ENCODE peak calls at places on chromosomes 7 and 10, in six cellular contexts. H is chondrocyte, O is heart left ventricle, Z is nephron progenitor cell, Y is pancreas, G is AG10803. W is an unnamed sample.

GRCh38 chr10:7410306-7410799 is 481 bp downstream of the SFMBT2 start:
- DNase-seq in H (no peak), O (peak; percentile 43), Z (peak; percentile 57), Y (peak; percentile 20), G (no peak), W (no peak)

GRCh38 chr10:17178006-17178405 is 23.5 kb downstream of the TRDMT1 start:
- DNase-seq in H (no peak), O (no peak), Z (no peak), Y (no peak), G (no peak), W (no peak)

GRCh38 chr7:26369519-26370385 is 78.1 kb downstream of the SNX10 start:
- DNase-seq in H (no peak), O (no peak), Z (peak; percentile 36), Y (no peak), G (peak; percentile 33), W (peak; percentile 66)

GRCh38 chr7:12706900-12707536 is 19.6 kb downstream of the ARL4A start:
- DNase-seq in H (no peak), O (no peak), Z (no peak), Y (no peak), G (peak; percentile 41), W (peak; percentile 69)

GRCh38 chr10:94066411-94066810 is 72.7 kb downstream of the PLCE1 start:
- DNase-seq in H (no peak), O (no peak), Z (peak; percentile 61), Y (no peak), G (peak; percentile 52), W (peak; percentile 65)

GRCh38 chr10:132063432-132063831 is 2.3 kb upstream of the JAKMIP3 start:
- DNase-seq in H (peak; percentile 28), O (no peak), Z (no peak), Y (no peak), G (no peak), W (no peak)

GRCh38 chr10:15815242-15815885 is 44.9 kb downstream of the MINDY3 start:
- DNase-seq in H (no peak), O (no peak), Z (no peak), Y (no peak), G (no peak), W (no peak)

GRCh38 chr7:29457565-29457971 is 106.1 kb upstream of the PRR15 start:
- DNase-seq in H (no peak), O (no peak), Z (peak; percentile 44), Y (no peak), G (peak; percentile 80), W (peak; percentile 33)

GRCh38 chr7:46969303-46970130 is 612.4 kb downstream of the TNS3 start:
- DNase-seq in H (no peak), O (no peak), Z (no peak), Y (no peak), G (peak; percentile 93), W (peak; percentile 73)

GRCh38 chr7:107701191-107701590 is 40.6 kb downstream of the SLC26A4 start:
- DNase-seq in H (no peak), O (no peak), Z (no peak), Y (no peak), G (no peak), W (no peak)

GRCh38 chr7:2613926-2614613 is 17.7 kb upstream of the TTYH3 start:
- DNase-seq in H (no peak), O (no peak), Z (no peak), Y (no peak), G (peak; percentile 81), W (peak; percentile 25)

GRCh38 chr7:63065684-63066083 is 933.0 kb upstream of the ZNF722 start:
- DNase-seq in H (no peak), O (no peak), Z (no peak), Y (no peak), G (no peak), W (no peak)

GRCh38 chr7:106757846-106758245 is 96.9 kb upstream of the CCDC71L start:
- DNase-seq in H (no peak), O (peak; percentile 32), Z (no peak), Y (peak; percentile 37), G (peak; percentile 82), W (peak; percentile 72)

GRCh38 chr7:158134824-158135223 is 452.8 kb downstream of the PTPRN2 start:
- DNase-seq in H (no peak), O (no peak), Z (no peak), Y (no peak), G (no peak), W (no peak)
- TF ChIP-seq CTCF in H (no peak), O (no peak), Z (no peak), Y (no peak), G (no peak), W (no peak)

GRCh38 chr10:71213127-71213616 is 802 bp downstream of the UNC5B start:
- DNase-seq in H (no peak), O (no peak), Z (peak; percentile 44), Y (peak; percentile 71), G (peak; percentile 82), W (peak; percentile 91)

GRCh38 chr10:71211053-71211452 is 1.3 kb upstream of the UNC5B start:
- DNase-seq in H (no peak), O (no peak), Z (no peak), Y (no peak), G (no peak), W (no peak)

GRCh38 chr10:71213761-71214440 is 1.5 kb downstream of the UNC5B start:
- DNase-seq in H (no peak), O (no peak), Z (peak; percentile 40), Y (no peak), G (peak; percentile 94), W (peak; percentile 49)

GRCh38 chr10:71211759-71212248 is 566 bp upstream of the UNC5B start:
- DNase-seq in H (no peak), O (no peak), Z (no peak), Y (no peak), G (no peak), W (no peak)

DNA sequence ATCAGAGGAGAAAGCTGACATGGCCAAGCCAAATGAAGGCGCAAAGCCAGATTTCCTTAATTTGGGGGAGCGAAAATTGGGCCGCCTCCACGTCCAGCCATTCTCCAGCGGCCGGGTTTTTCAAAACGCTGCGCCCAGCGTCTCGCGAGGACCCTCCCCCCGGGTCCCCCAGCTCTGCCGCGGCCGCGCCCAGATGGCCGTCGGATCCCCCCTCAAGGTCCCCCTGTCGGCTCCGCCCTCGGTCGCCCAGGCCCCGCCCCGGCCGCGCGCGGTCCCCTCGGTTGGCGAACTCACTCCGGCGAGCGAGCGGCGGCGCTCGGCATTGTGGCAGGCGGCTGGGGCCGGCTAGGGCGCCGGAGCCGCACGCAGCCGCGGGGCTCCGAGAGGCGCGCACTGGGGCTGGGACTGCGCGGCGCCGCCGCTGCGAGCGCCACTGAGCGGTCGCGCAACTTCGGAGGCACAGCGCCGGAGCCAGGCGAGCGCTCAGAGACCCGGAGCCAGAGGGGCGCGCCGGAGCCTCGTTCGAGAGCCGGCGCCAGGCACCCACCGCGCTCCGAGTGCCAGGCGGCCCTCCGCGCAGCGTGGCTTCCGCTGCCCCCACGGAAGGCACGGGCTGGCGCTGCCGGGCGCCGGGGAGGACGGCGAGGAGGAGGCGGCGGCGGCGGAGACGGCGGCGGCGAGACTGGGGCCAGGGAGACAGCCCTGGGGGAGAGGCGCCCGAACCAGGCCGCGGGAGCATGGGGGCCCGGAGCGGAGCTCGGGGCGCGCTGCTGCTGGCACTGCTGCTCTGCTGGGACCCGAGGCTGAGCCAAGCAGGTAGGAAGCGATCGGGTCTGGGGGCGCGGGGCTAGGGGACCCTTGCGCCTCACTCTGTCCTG is at the start of gene UNC5B:
- DNase-seq in H (no peak), O (peak; percentile 93), Z (peak; percentile 97), Y (peak; percentile 89), G (peak; percentile 88), W (peak; percentile 90)
- TF ChIP-seq CTCF in H (peak; percentile 65), O (peak; percentile 8), Z (no peak), Y (peak; percentile 15), G (peak; percentile 23), W (peak; percentile 15)

GRCh38 chr7:157976406-157976805 is 611.2 kb downstream of the PTPRN2 start:
- DNase-seq in H (no peak), O (no peak), Z (no peak), Y (no peak), G (no peak), W (no peak)

GRCh38 chr7:157973971-157974677 is 613.5 kb downstream of the PTPRN2 start:
- DNase-seq in H (no peak), O (no peak), Z (no peak), Y (no peak), G (no peak), W (peak; percentile 1)

GRCh38 chr7:157977306-157977705 is 610.3 kb downstream of the PTPRN2 start:
- DNase-seq in H (no peak), O (no peak), Z (no peak), Y (no peak), G (no peak), W (no peak)

GRCh38 chr7:157974678-157975230 is 612.9 kb downstream of the PTPRN2 start:
- DNase-seq in H (peak; percentile 53), O (no peak), Z (no peak), Y (no peak), G (no peak), W (no peak)

GRCh38 chr7:157975401-157976372 is 611.9 kb downstream of the PTPRN2 start:
- DNase-seq in H (peak; percentile 58), O (no peak), Z (no peak), Y (no peak), G (no peak), W (no peak)
- TF ChIP-seq CTCF in H (no peak), O (no peak), Z (no peak), Y (no peak), G (no peak), W (no peak)

DNA sequence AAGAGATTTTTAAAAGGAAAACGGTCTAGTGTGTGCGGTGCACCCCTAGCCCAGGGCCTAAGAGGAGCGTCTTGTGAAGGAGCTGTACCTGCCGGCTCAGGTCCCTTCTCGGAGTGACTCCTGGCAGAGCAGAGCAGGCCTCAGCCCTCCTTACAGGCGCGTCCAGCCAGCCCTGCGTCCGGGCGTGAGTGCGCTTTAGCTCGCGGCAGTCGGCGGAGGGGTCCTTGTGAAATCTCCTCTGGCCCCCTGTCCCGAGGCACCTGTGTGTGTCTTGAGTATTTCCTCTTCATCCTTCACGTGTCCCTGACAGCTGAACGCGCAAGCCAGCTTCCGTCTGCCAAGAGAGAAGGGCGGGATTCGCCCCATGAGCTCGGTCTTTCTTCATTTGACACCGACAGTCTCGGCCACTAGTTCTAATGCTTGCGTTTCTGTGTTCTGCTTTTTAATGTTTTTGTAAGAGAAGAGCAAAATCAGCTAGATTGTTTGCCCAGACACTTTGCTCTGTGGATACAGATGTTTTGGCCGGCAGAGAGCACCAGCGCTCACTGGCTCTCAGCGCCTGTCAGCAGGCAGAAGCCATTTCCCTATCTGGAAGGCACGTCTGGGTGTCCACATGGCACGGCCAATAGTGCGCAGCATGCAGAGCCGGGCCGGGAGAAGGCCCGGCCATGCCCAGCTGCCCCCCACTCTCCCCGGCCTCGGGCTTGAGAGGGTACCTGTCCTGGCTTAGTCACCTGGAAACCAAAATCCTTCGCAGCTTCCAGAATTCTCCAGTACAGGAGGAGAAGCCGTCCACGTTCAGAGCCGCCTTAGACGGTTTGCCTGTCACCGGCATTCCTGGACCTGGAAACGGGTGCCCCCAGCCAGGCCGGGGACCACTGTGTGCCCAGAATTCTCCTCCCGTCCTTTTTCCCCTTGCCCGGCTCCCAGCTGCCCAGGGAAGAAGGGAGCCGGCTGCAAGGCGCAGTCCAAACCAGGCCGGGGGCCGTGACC is 7.0 kb downstream of the GET4 start:
- DNase-seq in H (peak; percentile 68), O (peak; percentile 16), Z (no peak), Y (no peak), G (no peak), W (no peak)
- TF ChIP-seq CTCF in H (no peak), O (no peak), Z (no peak), Y (no peak), G (peak; percentile 13), W (peak; percentile 16)

W was measured in choroid plexus epithelial cell.